ENCODE peak calls at places on chromosomes 5 and 9, in eight cellular contexts. One of them, this sample, is unnamed.

GRCh38 chr9:127568618-127568970 is 43.5 kb upstream of the STXBP1 start:
- DNase-seq in brain microvascular endothelial cell: no peak
- DNase-seq in stimulated activated CD4-positive, alpha-beta T cell treated with anti-CD3 and anti-CD28 coated beads, Interleukin-1b, Interleukin-23, amount 100 ng/mL, for 24 hours: no peak
- DNase-seq in neural progenitor cell: no peak
- DNase-seq in lower leg skin: no peak
- DNase-seq in KBM-7: no peak
- DNase-seq in AG20443: no peak
- DNase-seq in lung: no peak
- DNase-seq in this sample: no peak

GRCh38 chr5:172872997-172873491 is 39.0 kb downstream of the ERGIC1 start:
- DNase-seq in brain microvascular endothelial cell: peak; percentile 68
- DNase-seq in stimulated activated CD4-positive, alpha-beta T cell treated with anti-CD3 and anti-CD28 coated beads, Interleukin-1b, Interleukin-23, amount 100 ng/mL, for 24 hours: no peak
- DNase-seq in neural progenitor cell: no peak
- DNase-seq in lower leg skin: peak; percentile 94
- DNase-seq in KBM-7: no peak
- DNase-seq in AG20443: peak; percentile 47
- DNase-seq in lung: no peak
- DNase-seq in this sample: peak; percentile 50

GRCh38 chr5:54959673-54960418 is 25.5 kb downstream of the ESM1 start:
- DNase-seq in brain microvascular endothelial cell: peak; percentile 12
- DNase-seq in stimulated activated CD4-positive, alpha-beta T cell treated with anti-CD3 and anti-CD28 coated beads, Interleukin-1b, Interleukin-23, amount 100 ng/mL, for 24 hours: no peak
- DNase-seq in neural progenitor cell: peak; percentile 29
- DNase-seq in lower leg skin: no peak
- DNase-seq in KBM-7: peak; percentile 23
- DNase-seq in AG20443: no peak
- DNase-seq in lung: no peak
- DNase-seq in this sample: no peak

GRCh38 chr9:91948061-91948422 is 2.0 kb downstream of the ROR2 start:
- DNase-seq in brain microvascular endothelial cell: no peak
- DNase-seq in stimulated activated CD4-positive, alpha-beta T cell treated with anti-CD3 and anti-CD28 coated beads, Interleukin-1b, Interleukin-23, amount 100 ng/mL, for 24 hours: no peak
- DNase-seq in neural progenitor cell: peak; percentile 71
- DNase-seq in lower leg skin: no peak
- DNase-seq in KBM-7: no peak
- DNase-seq in AG20443: no peak
- DNase-seq in lung: no peak
- DNase-seq in this sample: no peak

GRCh38 chr9:91795500-91796241 is 154.4 kb downstream of the ROR2 start:
- DNase-seq in brain microvascular endothelial cell: no peak
- DNase-seq in stimulated activated CD4-positive, alpha-beta T cell treated with anti-CD3 and anti-CD28 coated beads, Interleukin-1b, Interleukin-23, amount 100 ng/mL, for 24 hours: no peak
- DNase-seq in neural progenitor cell: no peak
- DNase-seq in lower leg skin: peak; percentile 68
- DNase-seq in KBM-7: no peak
- DNase-seq in AG20443: no peak
- DNase-seq in lung: no peak
- DNase-seq in this sample: no peak

GRCh38 chr5:146667633-146668032 is 151.6 kb upstream of the GPR151 start:
- DNase-seq in brain microvascular endothelial cell: peak; percentile 2
- DNase-seq in stimulated activated CD4-positive, alpha-beta T cell treated with anti-CD3 and anti-CD28 coated beads, Interleukin-1b, Interleukin-23, amount 100 ng/mL, for 24 hours: no peak
- DNase-seq in neural progenitor cell: no peak
- DNase-seq in lower leg skin: no peak
- DNase-seq in KBM-7: no peak
- DNase-seq in AG20443: peak; percentile 61
- DNase-seq in lung: no peak
- DNase-seq in this sample: no peak

GRCh38 chr9:91897201-91897600 is 52.8 kb downstream of the ROR2 start:
- DNase-seq in brain microvascular endothelial cell: no peak
- DNase-seq in stimulated activated CD4-positive, alpha-beta T cell treated with anti-CD3 and anti-CD28 coated beads, Interleukin-1b, Interleukin-23, amount 100 ng/mL, for 24 hours: no peak
- DNase-seq in neural progenitor cell: no peak
- DNase-seq in lower leg skin: no peak
- DNase-seq in KBM-7: no peak
- DNase-seq in AG20443: no peak
- DNase-seq in lung: no peak
- DNase-seq in this sample: no peak

GRCh38 chr5:115384587-115385375 is 88.3 kb upstream of the CCDC112 start:
- DNase-seq in brain microvascular endothelial cell: no peak
- DNase-seq in stimulated activated CD4-positive, alpha-beta T cell treated with anti-CD3 and anti-CD28 coated beads, Interleukin-1b, Interleukin-23, amount 100 ng/mL, for 24 hours: no peak
- DNase-seq in neural progenitor cell: no peak
- DNase-seq in lower leg skin: no peak
- DNase-seq in KBM-7: no peak
- DNase-seq in AG20443: no peak
- DNase-seq in lung: no peak
- DNase-seq in this sample: no peak

GRCh38 chr9:117169089-117169488 is 245.8 kb downstream of the ASTN2 start:
- DNase-seq in brain microvascular endothelial cell: no peak
- DNase-seq in stimulated activated CD4-positive, alpha-beta T cell treated with anti-CD3 and anti-CD28 coated beads, Interleukin-1b, Interleukin-23, amount 100 ng/mL, for 24 hours: no peak
- DNase-seq in neural progenitor cell: no peak
- DNase-seq in lower leg skin: no peak
- DNase-seq in KBM-7: no peak
- DNase-seq in AG20443: no peak
- DNase-seq in lung: no peak
- DNase-seq in this sample: no peak

GRCh38 chr5:123639244-123639643 is 127.3 kb downstream of the CSNK1G3 start:
- DNase-seq in brain microvascular endothelial cell: no peak
- DNase-seq in stimulated activated CD4-positive, alpha-beta T cell treated with anti-CD3 and anti-CD28 coated beads, Interleukin-1b, Interleukin-23, amount 100 ng/mL, for 24 hours: no peak
- DNase-seq in neural progenitor cell: no peak
- DNase-seq in lower leg skin: no peak
- DNase-seq in KBM-7: no peak
- DNase-seq in AG20443: no peak
- DNase-seq in lung: no peak
- DNase-seq in this sample: no peak

GRCh38 chr5:168947212-168947868 is 353.6 kb downstream of the SLIT3 start:
- DNase-seq in brain microvascular endothelial cell: peak; percentile 25
- DNase-seq in stimulated activated CD4-positive, alpha-beta T cell treated with anti-CD3 and anti-CD28 coated beads, Interleukin-1b, Interleukin-23, amount 100 ng/mL, for 24 hours: peak; percentile 7
- DNase-seq in neural progenitor cell: peak; percentile 83
- DNase-seq in lower leg skin: no peak
- DNase-seq in KBM-7: peak; percentile 38
- DNase-seq in AG20443: peak; percentile 73
- DNase-seq in lung: no peak
- DNase-seq in this sample: peak; percentile 56

GRCh38 chr9:107624216-107624948 is 134.8 kb upstream of the KLF4 start:
- DNase-seq in brain microvascular endothelial cell: no peak
- DNase-seq in stimulated activated CD4-positive, alpha-beta T cell treated with anti-CD3 and anti-CD28 coated beads, Interleukin-1b, Interleukin-23, amount 100 ng/mL, for 24 hours: no peak
- DNase-seq in neural progenitor cell: no peak
- DNase-seq in lower leg skin: peak; percentile 88
- DNase-seq in KBM-7: no peak
- DNase-seq in AG20443: peak; percentile 91
- DNase-seq in lung: no peak
- DNase-seq in this sample: no peak

GRCh38 chr5:9851458-9851857 is 221.3 kb upstream of the TAS2R1 start:
- DNase-seq in brain microvascular endothelial cell: peak; percentile 94
- DNase-seq in stimulated activated CD4-positive, alpha-beta T cell treated with anti-CD3 and anti-CD28 coated beads, Interleukin-1b, Interleukin-23, amount 100 ng/mL, for 24 hours: no peak
- DNase-seq in neural progenitor cell: peak; percentile 22
- DNase-seq in lower leg skin: no peak
- DNase-seq in KBM-7: no peak
- DNase-seq in AG20443: peak; percentile 96
- DNase-seq in lung: no peak
- DNase-seq in this sample: no peak

GRCh38 chr5:87147441-87147840 is 120.2 kb upstream of the RASA1 start:
- DNase-seq in brain microvascular endothelial cell: peak; percentile 25
- DNase-seq in stimulated activated CD4-positive, alpha-beta T cell treated with anti-CD3 and anti-CD28 coated beads, Interleukin-1b, Interleukin-23, amount 100 ng/mL, for 24 hours: no peak
- DNase-seq in neural progenitor cell: no peak
- DNase-seq in lower leg skin: no peak
- DNase-seq in KBM-7: no peak
- DNase-seq in AG20443: no peak
- DNase-seq in lung: no peak
- DNase-seq in this sample: no peak

GRCh38 chr5:92544567-92544966 is 1036.5 kb downstream of the NR2F1-AS1 start:
- DNase-seq in brain microvascular endothelial cell: no peak
- DNase-seq in stimulated activated CD4-positive, alpha-beta T cell treated with anti-CD3 and anti-CD28 coated beads, Interleukin-1b, Interleukin-23, amount 100 ng/mL, for 24 hours: no peak
- DNase-seq in neural progenitor cell: no peak
- DNase-seq in lower leg skin: no peak
- DNase-seq in KBM-7: no peak
- DNase-seq in AG20443: no peak
- DNase-seq in lung: no peak
- DNase-seq in this sample: no peak

GRCh38 chr5:139492700-139493192 is 10.2 kb upstream of the STING1 start:
- DNase-seq in brain microvascular endothelial cell: peak; percentile 40
- DNase-seq in stimulated activated CD4-positive, alpha-beta T cell treated with anti-CD3 and anti-CD28 coated beads, Interleukin-1b, Interleukin-23, amount 100 ng/mL, for 24 hours: no peak
- DNase-seq in neural progenitor cell: no peak
- DNase-seq in lower leg skin: no peak
- DNase-seq in KBM-7: no peak
- DNase-seq in AG20443: peak; percentile 59
- DNase-seq in lung: no peak
- DNase-seq in this sample: no peak

GRCh38 chr5:40376566-40376965 is 303.1 kb upstream of the PTGER4 start:
- DNase-seq in brain microvascular endothelial cell: no peak
- DNase-seq in stimulated activated CD4-positive, alpha-beta T cell treated with anti-CD3 and anti-CD28 coated beads, Interleukin-1b, Interleukin-23, amount 100 ng/mL, for 24 hours: no peak
- DNase-seq in neural progenitor cell: no peak
- DNase-seq in lower leg skin: no peak
- DNase-seq in KBM-7: no peak
- DNase-seq in AG20443: no peak
- DNase-seq in lung: no peak
- DNase-seq in this sample: no peak

GRCh38 chr9:136759436-136760325 is 1.6 kb upstream of the LCN8 start:
- DNase-seq in brain microvascular endothelial cell: no peak
- DNase-seq in stimulated activated CD4-positive, alpha-beta T cell treated with anti-CD3 and anti-CD28 coated beads, Interleukin-1b, Interleukin-23, amount 100 ng/mL, for 24 hours: no peak
- DNase-seq in neural progenitor cell: no peak
- DNase-seq in lower leg skin: no peak
- DNase-seq in KBM-7: no peak
- DNase-seq in AG20443: no peak
- DNase-seq in lung: no peak
- DNase-seq in this sample: no peak

GRCh38 chr5:124212949-124213348 is 533.5 kb downstream of the ZNF608 start:
- DNase-seq in brain microvascular endothelial cell: no peak
- DNase-seq in stimulated activated CD4-positive, alpha-beta T cell treated with anti-CD3 and anti-CD28 coated beads, Interleukin-1b, Interleukin-23, amount 100 ng/mL, for 24 hours: no peak
- DNase-seq in neural progenitor cell: no peak
- DNase-seq in lower leg skin: no peak
- DNase-seq in KBM-7: no peak
- DNase-seq in AG20443: no peak
- DNase-seq in lung: no peak
- DNase-seq in this sample: no peak

GRCh38 chr9:123928471-123929176 is 1.3 kb downstream of the DENND1A start:
- DNase-seq in brain microvascular endothelial cell: no peak
- DNase-seq in stimulated activated CD4-positive, alpha-beta T cell treated with anti-CD3 and anti-CD28 coated beads, Interleukin-1b, Interleukin-23, amount 100 ng/mL, for 24 hours: no peak
- DNase-seq in neural progenitor cell: no peak
- DNase-seq in lower leg skin: peak; percentile 53
- DNase-seq in KBM-7: peak; percentile 14
- DNase-seq in AG20443: peak; percentile 58
- DNase-seq in lung: no peak
- DNase-seq in this sample: no peak

GRCh38 chr9:16426716-16427115 is 443.8 kb downstream of the BNC2 start:
- DNase-seq in brain microvascular endothelial cell: peak; percentile 41
- DNase-seq in stimulated activated CD4-positive, alpha-beta T cell treated with anti-CD3 and anti-CD28 coated beads, Interleukin-1b, Interleukin-23, amount 100 ng/mL, for 24 hours: no peak
- DNase-seq in neural progenitor cell: no peak
- DNase-seq in lower leg skin: no peak
- DNase-seq in KBM-7: no peak
- DNase-seq in AG20443: no peak
- DNase-seq in lung: no peak
- DNase-seq in this sample: no peak

GRCh38 chr5:96714951-96715451 is 52.8 kb downstream of the CAST start:
- DNase-seq in brain microvascular endothelial cell: peak; percentile 84
- DNase-seq in stimulated activated CD4-positive, alpha-beta T cell treated with anti-CD3 and anti-CD28 coated beads, Interleukin-1b, Interleukin-23, amount 100 ng/mL, for 24 hours: no peak
- DNase-seq in neural progenitor cell: peak; percentile 34
- DNase-seq in lower leg skin: no peak
- DNase-seq in KBM-7: peak; percentile 62
- DNase-seq in AG20443: peak; percentile 80
- DNase-seq in lung: peak; percentile 64
- DNase-seq in this sample: peak; percentile 79

GRCh38 chr5:89697581-89697980 is 712.0 kb downstream of the CETN3 start:
- DNase-seq in brain microvascular endothelial cell: no peak
- DNase-seq in stimulated activated CD4-positive, alpha-beta T cell treated with anti-CD3 and anti-CD28 coated beads, Interleukin-1b, Interleukin-23, amount 100 ng/mL, for 24 hours: no peak
- DNase-seq in neural progenitor cell: no peak
- DNase-seq in lower leg skin: no peak
- DNase-seq in KBM-7: no peak
- DNase-seq in AG20443: no peak
- DNase-seq in lung: no peak
- DNase-seq in this sample: no peak

GRCh38 chr5:85681871-85682270 is 935.9 kb upstream of the COX7C start:
- DNase-seq in brain microvascular endothelial cell: no peak
- DNase-seq in stimulated activated CD4-positive, alpha-beta T cell treated with anti-CD3 and anti-CD28 coated beads, Interleukin-1b, Interleukin-23, amount 100 ng/mL, for 24 hours: no peak
- DNase-seq in neural progenitor cell: no peak
- DNase-seq in lower leg skin: no peak
- DNase-seq in KBM-7: no peak
- DNase-seq in AG20443: no peak
- DNase-seq in lung: no peak
- DNase-seq in this sample: no peak

GRCh38 chr5:120631611-120632010 is 167.5 kb downstream of the PRR16 start:
- DNase-seq in brain microvascular endothelial cell: no peak
- DNase-seq in stimulated activated CD4-positive, alpha-beta T cell treated with anti-CD3 and anti-CD28 coated beads, Interleukin-1b, Interleukin-23, amount 100 ng/mL, for 24 hours: no peak
- DNase-seq in neural progenitor cell: no peak
- DNase-seq in lower leg skin: no peak
- DNase-seq in KBM-7: no peak
- DNase-seq in AG20443: no peak
- DNase-seq in lung: no peak
- DNase-seq in this sample: no peak

GRCh38 chr5:147098233-147098790 is 136.5 kb upstream of the STK32A start:
- DNase-seq in brain microvascular endothelial cell: peak; percentile 19
- DNase-seq in stimulated activated CD4-positive, alpha-beta T cell treated with anti-CD3 and anti-CD28 coated beads, Interleukin-1b, Interleukin-23, amount 100 ng/mL, for 24 hours: no peak
- DNase-seq in neural progenitor cell: peak; percentile 81
- DNase-seq in lower leg skin: no peak
- DNase-seq in KBM-7: peak; percentile 25
- DNase-seq in AG20443: peak; percentile 48
- DNase-seq in lung: no peak
- DNase-seq in this sample: peak; percentile 54

GRCh38 chr5:52605992-52606321 is 181.8 kb upstream of the ITGA1 start:
- DNase-seq in brain microvascular endothelial cell: no peak
- DNase-seq in stimulated activated CD4-positive, alpha-beta T cell treated with anti-CD3 and anti-CD28 coated beads, Interleukin-1b, Interleukin-23, amount 100 ng/mL, for 24 hours: no peak
- DNase-seq in neural progenitor cell: no peak
- DNase-seq in lower leg skin: no peak
- DNase-seq in KBM-7: no peak
- DNase-seq in AG20443: no peak
- DNase-seq in lung: no peak
- DNase-seq in this sample: no peak

GRCh38 chr5:54226215-54226614 is 84.2 kb downstream of the ARL15 start:
- DNase-seq in brain microvascular endothelial cell: no peak
- DNase-seq in stimulated activated CD4-positive, alpha-beta T cell treated with anti-CD3 and anti-CD28 coated beads, Interleukin-1b, Interleukin-23, amount 100 ng/mL, for 24 hours: no peak
- DNase-seq in neural progenitor cell: no peak
- DNase-seq in lower leg skin: no peak
- DNase-seq in KBM-7: peak; percentile 39
- DNase-seq in AG20443: peak; percentile 22
- DNase-seq in lung: no peak
- DNase-seq in this sample: no peak

GRCh38 chr9:15135167-15135792 is 171.7 kb downstream of the TTC39B start:
- DNase-seq in brain microvascular endothelial cell: peak; percentile 67
- DNase-seq in stimulated activated CD4-positive, alpha-beta T cell treated with anti-CD3 and anti-CD28 coated beads, Interleukin-1b, Interleukin-23, amount 100 ng/mL, for 24 hours: peak; percentile 3
- DNase-seq in neural progenitor cell: peak; percentile 90
- DNase-seq in lower leg skin: peak; percentile 88
- DNase-seq in KBM-7: peak; percentile 71
- DNase-seq in AG20443: peak; percentile 80
- DNase-seq in lung: peak; percentile 60
- DNase-seq in this sample: peak; percentile 63

GRCh38 chr9:29449294-29449693 is 1876.0 kb upstream of the C9orf72 start:
- DNase-seq in brain microvascular endothelial cell: no peak
- DNase-seq in stimulated activated CD4-positive, alpha-beta T cell treated with anti-CD3 and anti-CD28 coated beads, Interleukin-1b, Interleukin-23, amount 100 ng/mL, for 24 hours: no peak
- DNase-seq in neural progenitor cell: no peak
- DNase-seq in lower leg skin: no peak
- DNase-seq in KBM-7: no peak
- DNase-seq in AG20443: no peak
- DNase-seq in lung: no peak
- DNase-seq in this sample: no peak

GRCh38 chr5:160230686-160231527 is 1.6 kb downstream of the FABP6 start:
- DNase-seq in brain microvascular endothelial cell: peak; percentile 25
- DNase-seq in stimulated activated CD4-positive, alpha-beta T cell treated with anti-CD3 and anti-CD28 coated beads, Interleukin-1b, Interleukin-23, amount 100 ng/mL, for 24 hours: no peak
- DNase-seq in neural progenitor cell: no peak
- DNase-seq in lower leg skin: no peak
- DNase-seq in KBM-7: no peak
- DNase-seq in AG20443: peak; percentile 52
- DNase-seq in lung: peak; percentile 66
- DNase-seq in this sample: peak; percentile 51

GRCh38 chr5:148224131-148224742 is 14.1 kb upstream of the MARCOL start:
- DNase-seq in brain microvascular endothelial cell: no peak
- DNase-seq in stimulated activated CD4-positive, alpha-beta T cell treated with anti-CD3 and anti-CD28 coated beads, Interleukin-1b, Interleukin-23, amount 100 ng/mL, for 24 hours: no peak
- DNase-seq in neural progenitor cell: no peak
- DNase-seq in lower leg skin: no peak
- DNase-seq in KBM-7: no peak
- DNase-seq in AG20443: no peak
- DNase-seq in lung: no peak
- DNase-seq in this sample: no peak

GRCh38 chr9:128550770-128551651 is 1.4 kb upstream of the SPTAN1 start:
- DNase-seq in brain microvascular endothelial cell: no peak
- DNase-seq in stimulated activated CD4-positive, alpha-beta T cell treated with anti-CD3 and anti-CD28 coated beads, Interleukin-1b, Interleukin-23, amount 100 ng/mL, for 24 hours: no peak
- DNase-seq in neural progenitor cell: peak; percentile 88
- DNase-seq in lower leg skin: no peak
- DNase-seq in KBM-7: no peak
- DNase-seq in AG20443: peak; percentile 40
- DNase-seq in lung: no peak
- DNase-seq in this sample: peak; percentile 12